ENCODE peak calls at places on chromosome 11, in four cellular contexts. G is HCT116, I is hepatocyte, M is GM23248. V is an unnamed sample.

GRCh38 chr11:43497144-43497543 is 138.4 kb downstream of the TTC17 start:
- DNase-seq in G (no peak), I (no peak), M (peak; percentile 7), V (no peak)

GRCh38 chr11:128324051-128324481 is 263.3 kb downstream of the ETS1 start:
- DNase-seq in G (no peak), I (no peak), M (no peak), V (no peak)

GRCh38 chr11:2779499-2779980 is 79.7 kb upstream of the KCNQ1OT1 start:
- DNase-seq in G (no peak), I (no peak), M (no peak), V (peak; percentile 87)

GRCh38 chr11:76805206-76805913 is 22.2 kb downstream of the TSKU start:
- DNase-seq in G (no peak), I (no peak), M (peak; percentile 56), V (no peak)

GRCh38 chr11:77993902-77994301 is 566 bp downstream of the INTS4 start:
- DNase-seq in G (no peak), I (no peak), M (peak; percentile 11), V (no peak)

GRCh38 chr11:38950882-38951281 is 2352.8 kb upstream of the RAG2 start:
- DNase-seq in G (no peak), I (no peak), M (no peak), V (no peak)

GRCh38 chr11:250740-251299 is 14.0 kb downstream of the PSMD13 start:
- DNase-seq in G (no peak), I (peak; percentile 67), M (peak; percentile 68), V (peak; percentile 66)

GRCh38 chr11:65314501-65315203 is at the start of gene CDC42EP2:
- DNase-seq in G (peak; percentile 44), I (peak; percentile 96), M (peak; percentile 94), V (peak; percentile 97)

GRCh38 chr11:129652828-129653227 is 162.8 kb upstream of the TMEM45B start:
- DNase-seq in G (no peak), I (no peak), M (peak; percentile 21), V (no peak)

GRCh38 chr11:114082767-114083181 is 23.3 kb downstream of the ZBTB16 start:
- DNase-seq in G (no peak), I (no peak), M (no peak), V (no peak)

GRCh38 chr11:8225589-8226036 is 38.1 kb downstream of the LMO1 start:
- DNase-seq in G (peak; percentile 42), I (peak; percentile 79), M (peak; percentile 69), V (peak; percentile 94)

GRCh38 chr11:79375818-79376550 is 64.8 kb downstream of the TENM4 start:
- DNase-seq in G (no peak), I (no peak), M (no peak), V (no peak)
- TF ChIP-seq EZH2phosphoT487 in G (no peak), I (no peak), M (no peak), V (no peak)

DNA sequence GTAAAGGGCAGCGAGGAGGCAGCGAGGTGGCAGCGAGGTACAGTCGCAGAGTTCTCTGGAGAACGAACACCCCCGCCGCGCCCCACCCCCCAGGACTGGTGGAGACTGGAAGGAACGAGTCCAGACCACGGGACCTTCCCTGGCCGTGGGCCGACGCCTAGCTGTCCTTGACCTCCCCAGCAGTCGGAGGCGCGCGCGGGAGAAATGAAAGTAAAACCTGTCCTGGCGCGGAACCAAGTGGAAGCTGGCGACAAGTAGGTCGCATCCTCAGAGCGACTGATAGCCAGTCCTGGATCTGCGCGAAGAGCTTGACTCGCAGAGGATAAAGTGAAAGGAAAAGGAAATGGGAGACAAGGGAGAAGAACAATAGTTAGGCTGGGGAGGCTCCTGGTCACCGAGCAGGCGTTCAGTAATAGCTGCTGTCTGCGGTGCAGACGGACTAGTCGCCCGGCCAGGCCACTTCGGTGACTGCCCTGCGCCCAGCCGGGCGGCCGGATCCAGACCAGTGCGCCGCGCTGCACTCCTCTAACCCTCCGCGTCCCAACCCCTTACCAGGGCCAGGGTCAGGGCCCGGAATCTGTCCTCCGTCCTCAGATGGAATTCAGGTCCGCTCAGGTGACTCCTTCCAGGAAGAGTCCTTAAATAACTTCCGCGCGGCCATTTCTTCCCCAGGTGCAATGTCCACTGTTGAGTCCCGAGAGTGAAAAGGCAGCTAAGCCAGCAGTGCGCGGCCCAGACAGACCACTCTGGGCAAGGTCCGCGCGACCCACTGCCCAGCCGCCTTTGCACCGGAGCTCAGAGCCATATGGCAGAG is 1.9 kb upstream of the ADM start:
- DNase-seq in G (no peak), I (peak; percentile 90), M (peak; percentile 88), V (peak; percentile 72)
- TF ChIP-seq EZH2phosphoT487 in G (no peak), I (no peak), M (peak; percentile 48), V (no peak)

GRCh38 chr11:36699271-36699670 is 101.2 kb upstream of the RAG2 start:
- DNase-seq in G (no peak), I (no peak), M (no peak), V (no peak)

GRCh38 chr11:36703055-36703404 is 105.0 kb upstream of the RAG2 start:
- DNase-seq in G (no peak), I (no peak), M (no peak), V (no peak)

DNA sequence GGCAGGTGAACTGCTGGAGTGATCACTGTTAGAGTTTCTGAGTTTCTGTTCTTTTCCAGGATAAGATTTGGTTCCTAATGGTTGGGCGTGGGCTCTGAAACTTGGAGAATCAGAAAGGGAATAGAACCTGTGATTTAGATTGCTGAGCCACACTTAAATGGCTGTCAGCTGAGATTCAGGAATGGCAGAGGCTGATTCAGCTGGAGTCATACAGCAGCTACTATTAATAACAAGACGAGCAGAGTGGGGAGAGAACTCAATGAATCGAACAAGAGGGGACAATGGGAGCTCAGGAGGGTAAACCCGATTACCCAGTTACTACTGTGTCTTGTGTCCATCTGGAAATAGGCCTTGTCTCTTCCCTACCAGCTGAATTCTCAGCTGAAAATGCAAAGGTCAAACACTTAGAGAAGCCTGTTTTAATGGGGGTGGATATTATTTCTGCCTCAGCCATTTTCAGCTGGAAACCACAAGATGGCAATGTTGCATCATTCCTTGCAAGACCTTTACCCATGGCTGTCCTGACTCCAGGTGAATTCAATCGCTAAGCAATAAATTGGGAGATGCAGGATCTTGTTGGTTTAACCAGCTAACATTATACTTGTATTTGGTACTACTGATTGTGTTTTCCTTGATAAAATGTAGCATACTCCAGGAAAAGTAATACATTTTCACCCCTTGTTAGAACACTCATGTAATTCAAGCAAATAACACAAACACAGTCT is 104.5 kb upstream of the RAG2 start:
- DNase-seq in G (peak; percentile 66), I (peak; percentile 78), M (peak; percentile 72), V (peak; percentile 73)
- TF ChIP-seq EZH2phosphoT487 in G (no peak), I (no peak), M (no peak), V (no peak)

GRCh38 chr11:122720482-122720881 is 65.0 kb downstream of the UBASH3B start:
- DNase-seq in G (no peak), I (no peak), M (no peak), V (no peak)

GRCh38 chr11:122721201-122721963 is 65.9 kb downstream of the UBASH3B start:
- DNase-seq in G (no peak), I (no peak), M (peak; percentile 42), V (no peak)

GRCh38 chr11:122723106-122723505 is 67.6 kb downstream of the UBASH3B start:
- DNase-seq in G (no peak), I (no peak), M (no peak), V (no peak)

GRCh38 chr11:122723576-122723975 is 68.1 kb downstream of the UBASH3B start:
- DNase-seq in G (no peak), I (no peak), M (peak; percentile 38), V (no peak)

DNA sequence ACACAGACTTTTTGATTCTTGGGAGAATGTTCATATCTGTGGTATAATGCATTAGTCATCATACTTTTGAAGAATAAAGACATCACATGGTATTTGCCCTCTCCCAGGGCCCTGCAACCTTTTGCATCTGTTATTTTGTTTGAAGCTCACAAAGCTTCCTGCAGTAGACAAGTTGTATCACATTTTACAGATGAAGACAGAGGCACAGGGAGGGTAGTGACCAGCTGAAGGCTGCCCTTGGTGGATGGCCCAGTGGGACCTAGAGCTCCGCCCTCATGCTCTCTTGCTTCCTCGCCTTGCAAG is 66.4 kb downstream of the UBASH3B start:
- DNase-seq in G (peak; percentile 16), I (no peak), M (peak; percentile 77), V (no peak)
- TF ChIP-seq EZH2phosphoT487 in G (no peak), I (no peak), M (no peak), V (no peak)

GRCh38 chr11:104581246-104581980 is 316.8 kb downstream of the CASP12 start:
- DNase-seq in G (no peak), I (no peak), M (no peak), V (no peak)

GRCh38 chr11:104584823-104585222 is 313.4 kb downstream of the CASP12 start:
- DNase-seq in G (no peak), I (no peak), M (no peak), V (no peak)

GRCh38 chr11:104583857-104584256 is 314.4 kb downstream of the CASP12 start:
- DNase-seq in G (no peak), I (no peak), M (peak; percentile 2), V (peak; percentile 22)

DNA sequence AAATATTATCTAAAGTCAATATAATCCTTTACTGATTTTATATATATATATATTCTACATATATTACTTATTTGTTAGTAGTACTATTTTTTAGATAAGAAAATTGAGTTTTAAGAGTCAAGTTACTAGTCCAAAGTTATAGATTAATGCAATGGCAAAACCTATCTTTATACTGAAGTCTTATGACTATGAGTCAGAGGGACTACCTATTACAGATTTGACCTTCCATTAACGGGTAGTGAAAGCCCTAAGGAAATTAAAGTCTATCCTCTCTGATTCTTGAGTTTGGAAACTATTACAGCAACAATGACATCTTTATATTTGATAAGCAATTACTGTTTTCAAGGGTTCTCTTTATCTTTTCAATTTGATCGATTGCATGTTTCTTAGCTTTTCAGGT is 315.8 kb downstream of the CASP12 start:
- DNase-seq in G (no peak), I (no peak), M (no peak), V (no peak)
- TF ChIP-seq EZH2phosphoT487 in G (no peak), I (no peak), M (no peak), V (no peak)

DNA sequence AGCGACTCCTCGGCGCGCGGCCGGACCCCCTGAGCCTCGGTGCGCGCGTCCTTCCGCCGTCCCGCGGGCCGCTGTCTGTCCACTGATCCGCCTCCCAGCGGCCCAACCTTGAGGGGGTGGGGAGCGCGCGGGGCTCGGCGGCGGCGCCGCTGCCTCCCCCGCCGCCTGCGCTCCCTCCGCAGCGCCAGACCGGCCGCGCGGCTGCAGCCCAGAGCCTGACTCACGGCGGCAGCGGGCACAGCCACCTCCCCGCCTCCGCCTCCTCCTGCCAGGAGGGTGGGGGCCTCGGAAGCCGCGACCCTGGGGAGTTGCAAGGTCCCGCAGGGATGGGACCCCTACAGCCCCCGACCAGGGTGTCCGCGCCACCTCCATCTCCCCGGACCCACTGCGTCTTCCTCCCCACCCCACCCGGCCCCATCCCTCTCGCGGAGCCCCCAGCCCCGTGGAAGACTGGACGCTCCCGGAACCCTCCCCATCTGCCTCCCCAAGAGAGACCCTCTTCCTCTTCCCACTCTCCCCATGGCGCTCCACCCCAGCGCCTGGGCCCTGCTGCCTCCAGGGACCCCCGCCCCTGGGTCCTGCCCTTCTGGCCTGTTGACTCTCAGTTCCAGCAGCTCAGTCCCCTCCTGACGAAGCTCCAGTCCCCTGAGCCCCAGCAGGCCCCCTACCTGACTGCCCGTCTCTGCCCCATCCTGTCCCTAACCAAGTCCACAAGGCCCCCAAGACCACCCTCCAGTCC is 1.2 kb downstream of the IFITM10 start:
- DNase-seq in G (no peak), I (peak; percentile 69), M (peak; percentile 79), V (peak; percentile 85)
- TF ChIP-seq EZH2phosphoT487 in G (no peak), I (no peak), M (no peak), V (no peak)